ENCODE peak calls at places on chromosomes 3 and 15, in five cellular contexts. G, H, O, A and B are unnamed samples.

GRCh38 chr3:86653801-86654200 is 337.1 kb downstream of the VGLL3 start:
- DNase-seq in G (no peak), H (no peak), O (no peak), A (no peak), B (no peak)

GRCh38 chr3:143084856-143085731 is 34.5 kb upstream of the CHST2 start:
- DNase-seq in G (peak), H (no peak), O (peak), A (peak), B (no peak)

GRCh38 chr15:58551764-58552504 is 120.1 kb downstream of the LIPC start:
- DNase-seq in G (peak), H (peak), O (peak), A (no peak), B (no peak)

GRCh38 chr3:123385981-123386380 is 62.9 kb downstream of the ADCY5 start:
- DNase-seq in G (peak), H (no peak), O (no peak), A (no peak), B (no peak)

GRCh38 chr15:40902605-40903561 is 8.6 kb downstream of the VPS18 start:
- DNase-seq in G (no peak), H (no peak), O (no peak), A (no peak), B (no peak)

GRCh38 chr3:108271626-108272025 is 24.7 kb upstream of the HHLA2 start:
- DNase-seq in G (no peak), H (no peak), O (no peak), A (no peak), B (no peak)

GRCh38 chr3:129984124-129984523 is 9.6 kb downstream of the TRH start:
- DNase-seq in G (no peak), H (no peak), O (no peak), A (no peak), B (no peak)

GRCh38 chr3:81336470-81336869 is 425.0 kb downstream of the GBE1 start:
- DNase-seq in G (no peak), H (no peak), O (no peak), A (no peak), B (no peak)

GRCh38 chr15:31325432-31325975 is 1.1 kb upstream of the KLF13 start:
- DNase-seq in G (peak), H (no peak), O (peak), A (no peak), B (peak)

GRCh38 chr15:99446565-99447496 is 119.0 kb upstream of the MEF2A start:
- DNase-seq in G (no peak), H (no peak), O (no peak), A (no peak), B (peak)

GRCh38 chr3:67647390-67647878 is 7.0 kb downstream of the SUCLG2 start:
- DNase-seq in G (peak), H (peak), O (no peak), A (no peak), B (no peak)

DNA sequence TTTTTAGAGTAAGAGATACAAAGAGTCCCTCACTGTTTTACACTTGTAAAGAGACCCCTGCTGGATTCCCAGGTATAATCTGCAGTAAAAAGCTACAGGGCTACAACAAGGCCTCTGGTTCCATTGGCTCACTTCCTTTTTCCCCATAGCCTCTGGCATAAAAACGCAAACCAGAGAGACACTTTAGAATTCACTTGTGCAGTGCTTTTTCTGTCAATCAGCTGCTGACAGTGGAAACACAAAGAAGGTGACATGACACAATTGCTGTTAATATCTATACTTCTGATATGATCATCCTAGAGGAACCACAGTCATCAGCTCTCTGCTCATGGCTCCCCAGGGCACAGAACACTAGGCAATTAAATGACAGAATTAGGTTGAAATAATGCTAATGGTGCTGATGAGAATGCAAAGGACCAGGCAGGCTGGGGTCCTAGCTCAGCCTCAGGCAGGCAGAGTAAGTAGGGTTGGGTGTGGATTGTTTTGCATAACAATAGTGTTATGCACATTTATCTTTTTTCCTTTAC is 667.9 kb upstream of the CFAP20DC start:
- DNase-seq in G (no peak), H (no peak), O (no peak), A (no peak), B (peak)
- TF ChIP-seq MXI1 in G (no peak), H (no peak), O (no peak), A (no peak), B (no peak)

DNA sequence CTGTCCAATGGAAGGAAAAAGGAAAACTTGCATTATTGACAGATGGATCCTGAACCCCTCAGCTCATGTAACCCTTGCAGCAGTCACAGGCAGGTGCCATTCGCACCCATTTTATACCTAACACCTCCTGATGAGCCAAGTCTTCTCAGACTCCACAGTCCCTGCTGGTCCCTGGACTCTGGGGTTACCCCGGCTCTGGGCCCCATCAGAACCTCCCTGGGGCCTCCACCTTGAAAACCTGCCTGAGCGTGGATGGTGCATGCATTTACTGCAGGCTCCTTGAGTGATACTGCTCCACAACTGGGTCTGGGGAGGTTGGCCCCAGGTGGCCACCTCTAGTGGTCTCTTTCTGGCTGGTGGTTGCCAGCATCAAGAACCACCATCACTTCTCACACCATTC is 15.9 kb upstream of the DOCK3 start:
- DNase-seq in G (no peak), H (no peak), O (no peak), A (no peak), B (no peak)
- TF ChIP-seq MXI1 in G (no peak), H (no peak), O (no peak), A (no peak), B (no peak)

GRCh38 chr3:154668187-154668586 is 238.2 kb upstream of the GPR149 start:
- DNase-seq in G (no peak), H (no peak), O (no peak), A (no peak), B (no peak)
- TF ChIP-seq MXI1 in G (no peak), H (no peak), O (no peak), A (no peak), B (no peak)

DNA sequence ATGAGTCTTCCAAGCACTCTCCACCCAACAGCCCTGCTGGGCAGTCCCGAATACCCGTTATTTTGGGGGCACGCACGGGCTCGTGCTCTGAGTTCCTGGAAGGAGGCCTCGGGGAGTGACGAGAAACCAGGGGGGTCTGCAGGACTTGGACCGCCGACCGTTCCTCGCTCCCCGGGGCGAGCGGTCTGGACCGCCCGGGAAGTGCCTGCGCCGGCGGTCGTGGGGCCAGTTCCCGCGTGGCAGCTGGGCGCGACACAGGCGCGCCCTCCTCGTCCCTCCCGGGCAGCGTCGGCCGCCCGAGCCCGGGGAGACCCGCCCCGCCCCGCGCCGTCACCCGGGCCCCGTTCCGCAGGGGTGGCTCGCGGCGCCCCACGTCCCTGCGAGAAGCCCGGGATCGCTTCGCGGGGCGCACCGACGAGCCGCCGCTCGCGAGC is 352 bp downstream of the GNB4 start:
- DNase-seq in G (peak), H (no peak), O (peak), A (no peak), B (no peak)
- TF ChIP-seq MXI1 in G (no peak), H (no peak), O (no peak), A (no peak), B (peak)

GRCh38 chr3:183327343-183327742 is 74.3 kb downstream of the B3GNT5 start:
- DNase-seq in G (no peak), H (no peak), O (no peak), A (no peak), B (no peak)

GRCh38 chr3:183329543-183329942 is 76.5 kb downstream of the B3GNT5 start:
- DNase-seq in G (no peak), H (no peak), O (no peak), A (no peak), B (no peak)

GRCh38 chr3:183330881-183331280 is 77.8 kb downstream of the B3GNT5 start:
- DNase-seq in G (no peak), H (no peak), O (peak), A (no peak), B (no peak)

GRCh38 chr3:183328164-183328563 is 75.1 kb downstream of the B3GNT5 start:
- DNase-seq in G (no peak), H (no peak), O (no peak), A (no peak), B (no peak)

GRCh38 chr3:183328823-183329222 is 75.8 kb downstream of the B3GNT5 start:
- DNase-seq in G (peak), H (no peak), O (no peak), A (no peak), B (no peak)
- TF ChIP-seq MXI1 in G (no peak), H (no peak), O (no peak), A (no peak), B (no peak)

DNA sequence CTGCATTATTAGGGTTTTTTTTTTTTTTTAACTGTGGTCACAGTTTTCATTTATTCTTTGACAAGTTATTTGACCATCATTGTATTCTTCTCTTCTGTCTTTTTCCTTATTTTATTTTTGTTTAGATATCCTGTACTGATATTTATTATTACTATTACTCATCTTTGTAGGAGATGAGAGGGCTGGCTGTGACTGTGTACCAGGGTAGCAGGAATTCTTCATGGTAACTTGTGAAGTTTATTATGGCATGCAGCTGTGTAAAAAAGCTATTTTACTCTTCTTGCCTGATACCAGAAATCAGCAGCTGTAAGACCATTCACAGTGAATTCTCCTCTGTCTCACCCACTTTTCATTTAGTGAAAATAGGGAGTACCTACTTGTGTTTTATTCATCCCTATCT is 44.5 kb downstream of the ATP6V1A start:
- DNase-seq in G (peak), H (no peak), O (no peak), A (no peak), B (no peak)
- TF ChIP-seq MXI1 in G (no peak), H (no peak), O (no peak), A (no peak), B (no peak)

GRCh38 chr15:62483817-62484216 is 318.7 kb upstream of the C2CD4B start:
- DNase-seq in G (peak), H (no peak), O (no peak), A (no peak), B (peak)

GRCh38 chr15:62486041-62486440 is 321.0 kb upstream of the C2CD4B start:
- DNase-seq in G (no peak), H (no peak), O (no peak), A (no peak), B (no peak)

GRCh38 chr15:62477929-62478328 is 312.8 kb upstream of the C2CD4B start:
- DNase-seq in G (no peak), H (no peak), O (no peak), A (no peak), B (no peak)

GRCh38 chr15:62485170-62485720 is 320.2 kb upstream of the C2CD4B start:
- DNase-seq in G (no peak), H (peak), O (no peak), A (no peak), B (no peak)

DNA sequence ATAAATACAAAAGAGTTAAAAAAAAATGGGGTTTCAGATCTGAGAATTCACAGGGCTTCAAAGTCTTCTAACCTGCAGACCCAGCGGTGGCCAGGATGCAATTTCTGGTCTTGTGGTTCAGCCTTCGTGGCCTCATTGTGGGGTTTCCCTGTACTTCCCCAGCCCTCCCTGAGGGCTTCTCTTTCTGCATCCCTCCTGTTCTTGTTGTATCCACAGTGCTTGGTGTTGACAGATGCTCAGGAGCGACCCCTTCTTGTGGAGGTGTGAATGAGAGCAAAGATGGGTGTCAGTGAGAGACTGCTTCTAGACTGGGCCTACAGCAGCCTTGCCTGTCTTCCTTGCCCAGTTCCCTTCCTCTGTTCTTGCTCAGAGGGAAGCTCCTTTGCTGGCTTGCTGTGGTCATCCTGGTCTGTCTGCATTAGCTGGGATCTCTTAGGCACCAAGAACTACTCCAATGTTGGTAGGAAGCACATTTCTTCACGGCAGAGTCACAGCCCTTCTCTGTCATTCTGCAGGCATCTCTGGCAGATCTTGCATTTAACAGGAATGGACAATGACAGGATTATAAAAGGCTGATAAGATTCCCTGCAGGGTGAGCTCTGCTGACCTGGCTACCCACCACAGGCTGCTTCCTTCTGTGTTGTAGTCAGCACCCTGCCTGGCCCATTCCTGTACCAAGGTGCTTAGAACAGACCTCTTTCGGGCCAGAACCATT is 317.8 kb upstream of the C2CD4B start:
- DNase-seq in G (peak), H (peak), O (peak), A (peak), B (peak)
- TF ChIP-seq MXI1 in G (no peak), H (no peak), O (no peak), A (no peak), B (peak)